ENCODE peak calls at places on chromosomes 3 and 15, in ten cellular contexts. T is mucosa of descending colon, Q is A549, J is OCI-LY7, R is heart left ventricle, L is psoas muscle, E is gastrocnemius medialis, V is lower lobe of right lung, D is A673, F is left lung. G is an unnamed sample.
A peak's percentile ranks its signal among the peaks of the same experiment; 100 is the strongest.

GRCh38 chr3:32510075-32510724 is 7.5 kb upstream of the CMTM6 start:
- DNase-seq in E (peak; percentile 27), Q (peak; percentile 77), D (peak; percentile 71), V (no peak), F (no peak), L (no peak), R (peak; percentile 70), T (peak; percentile 85), J (peak; percentile 78), G (peak; percentile 77)

GRCh38 chr15:92818658-92819311 is 81.3 kb upstream of the CHD2 start:
- DNase-seq in T (no peak), F (no peak), D (no peak), Q (no peak), V (no peak), R (no peak), E (no peak), L (no peak), J (no peak), G (no peak)

GRCh38 chr3:151319613-151320012 is 3.0 kb upstream of the GPR87 start:
- DNase-seq in J (no peak), Q (no peak), F (no peak), L (no peak), R (no peak), E (no peak), V (no peak), T (no peak), D (no peak), G (no peak)

GRCh38 chr3:114226313-114226712 is 11.1 kb downstream of the ZNF80 start:
- DNase-seq in Q (no peak), R (no peak), E (no peak), V (no peak), J (no peak), L (no peak), F (no peak), T (no peak), D (no peak), G (no peak)

GRCh38 chr3:69388241-69388640 is 2.4 kb upstream of the FRMD4B start:
- DNase-seq in T (no peak), Q (no peak), D (no peak), L (no peak), E (no peak), F (no peak), J (no peak), V (no peak), R (no peak), G (no peak)

GRCh38 chr3:159821148-159821547 is 167.5 kb upstream of the IL12A start:
- DNase-seq in T (no peak), E (no peak), F (no peak), D (no peak), R (no peak), L (no peak), J (no peak), Q (no peak), V (no peak), G (no peak)

GRCh38 chr15:33454346-33454745 is 143.6 kb downstream of the RYR3 start:
- DNase-seq in D (no peak), Q (no peak), E (no peak), F (no peak), R (no peak), T (no peak), V (no peak), L (no peak), J (no peak), G (no peak)

GRCh38 chr15:95647878-95648277 is 682.6 kb upstream of the NR2F2 start:
- DNase-seq in E (no peak), D (no peak), J (no peak), F (no peak), V (no peak), L (no peak), R (no peak), Q (no peak), T (no peak), G (no peak)

GRCh38 chr3:194707176-194707575 is 21.5 kb downstream of the FAM43A start:
- DNase-seq in Q (no peak), V (no peak), T (no peak), L (no peak), E (no peak), J (no peak), R (no peak), F (no peak), D (no peak), G (no peak)

GRCh38 chr15:72231847-72232461 is 964 bp upstream of the PKM start:
- DNase-seq in J (peak; percentile 62), D (peak; percentile 70), E (no peak), R (no peak), F (no peak), Q (peak; percentile 83), T (peak; percentile 61), V (no peak), L (peak; percentile 56), G (no peak)

GRCh38 chr3:81985996-81986723 is 224.7 kb upstream of the GBE1 start:
- DNase-seq in F (no peak), E (no peak), R (no peak), J (no peak), D (peak; percentile 2), T (no peak), V (no peak), Q (peak; percentile 10), L (no peak), G (no peak)
- TF ChIP-seq CTCF in F (no peak), E (no peak), R (no peak), J (no peak), D (no peak), T (no peak), V (no peak), Q (no peak), L (no peak), G (no peak)

GRCh38 chr15:39270976-39271375 is 309.9 kb upstream of the THBS1 start:
- DNase-seq in Q (peak; percentile 45), J (no peak), T (no peak), L (no peak), D (no peak), V (no peak), E (no peak), R (no peak), F (no peak), G (no peak)

GRCh38 chr15:39273805-39274411 is 307.0 kb upstream of the THBS1 start:
- DNase-seq in L (no peak), F (no peak), V (no peak), D (no peak), J (no peak), R (no peak), Q (peak; percentile 94), E (no peak), T (peak; percentile 41), G (no peak)

GRCh38 chr15:39279331-39279730 is 301.5 kb upstream of the THBS1 start:
- DNase-seq in V (no peak), F (no peak), D (no peak), L (no peak), R (no peak), T (no peak), Q (no peak), E (no peak), J (no peak), G (no peak)

GRCh38 chr15:39272901-39273300 is 308.0 kb upstream of the THBS1 start:
- DNase-seq in J (no peak), R (no peak), L (no peak), T (no peak), V (no peak), Q (no peak), D (no peak), F (no peak), E (no peak), G (no peak)

DNA sequence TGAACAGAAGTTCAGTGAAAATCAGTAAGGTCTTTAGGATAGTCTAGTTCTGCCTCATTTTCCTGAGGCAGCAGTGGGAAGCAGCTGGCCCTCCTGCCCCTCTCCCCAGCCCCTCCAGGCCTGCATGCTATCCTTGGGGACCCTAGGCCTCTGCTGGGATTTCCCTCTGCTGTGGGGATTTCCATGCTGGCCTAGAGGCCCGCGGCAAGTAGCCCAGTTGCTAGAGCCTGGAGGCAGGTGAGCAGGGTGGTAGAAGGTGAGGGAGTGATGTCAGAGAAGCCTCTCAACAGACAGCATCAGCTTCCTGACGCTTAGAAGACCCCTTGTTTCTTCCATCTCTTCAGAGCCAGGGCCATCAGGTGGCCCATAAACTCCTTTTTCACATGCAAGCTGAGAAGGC is 305.8 kb upstream of the THBS1 start:
- DNase-seq in D (no peak), E (no peak), L (no peak), F (no peak), V (no peak), J (no peak), T (no peak), Q (no peak), R (no peak), G (no peak)
- H3K4me1 ChIP-seq in D (no peaks in the 10 kb centered on the region), E (no peaks in the 10 kb centered on the region), L (no peaks in the 10 kb centered on the region), F (no peaks in the 10 kb centered on the region), V (no peaks in the 10 kb centered on the region), J (no peaks in the 10 kb centered on the region), T (no peaks in the 10 kb centered on the region), Q (peaks cover 44% of the 10 kb centered on the region), R (peaks cover 8% of the 10 kb centered on the region), G (peaks cover 25% of the 10 kb centered on the region)

GRCh38 chr15:73716417-73716816 is 32.2 kb downstream of the CD276 start:
- DNase-seq in T (no peak), D (no peak), Q (no peak), V (peak; percentile 89), E (peak; percentile 16), J (no peak), L (no peak), R (peak; percentile 67), F (no peak), G (no peak)
- H3K4me3 ChIP-seq in T (no peak overlapping the region), D (no peak overlapping the region), Q (no peak overlapping the region), V (no peak overlapping the region), E (no peak overlapping the region), J (no peak overlapping the region), L (no peak overlapping the region), R (no peak overlapping the region), F (no peak overlapping the region), G (no peak overlapping the region)

DNA sequence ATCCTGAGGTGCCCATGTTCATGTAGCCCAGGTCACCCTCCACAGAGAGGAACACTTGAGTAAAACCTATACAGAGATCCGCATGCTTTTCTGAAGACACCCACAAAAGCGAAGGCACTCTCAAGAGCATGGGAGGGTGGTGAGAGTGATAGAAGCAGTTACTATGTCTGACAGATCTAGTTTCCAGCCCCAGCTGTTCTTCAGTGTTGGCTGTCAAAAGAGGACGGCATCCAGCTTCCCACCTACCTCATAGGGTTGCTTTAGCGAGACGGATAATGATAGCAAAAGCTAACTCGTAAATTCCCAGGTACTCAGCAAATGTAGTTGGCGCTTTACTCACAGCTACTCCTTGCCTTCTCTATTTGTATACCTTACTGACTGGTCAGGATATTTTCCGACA is 3.0 kb upstream of the MEX3B start:
- DNase-seq in R (no peak), V (no peak), D (no peak), E (no peak), T (no peak), J (no peak), F (no peak), Q (no peak), L (no peak), G (no peak)
- TF ChIP-seq CTCF in R (no peak), V (no peak), D (no peak), E (no peak), T (no peak), J (no peak), F (no peak), Q (no peak), L (no peak), G (no peak)

GRCh38 chr3:71050133-71050520 is 533.4 kb downstream of the FOXP1 start:
- DNase-seq in T (no peak), L (no peak), R (no peak), D (no peak), J (no peak), Q (peak; percentile 19), E (no peak), F (no peak), V (no peak), G (no peak)
- H3K4me1 ChIP-seq in T (peaks cover 79% of the 10 kb centered on the region), L (peaks cover 33% of the 10 kb centered on the region), R (peaks cover 95% of the 10 kb centered on the region), D (peaks cover 46% of the 10 kb centered on the region), J (peaks cover 18% of the 10 kb centered on the region), Q (peaks cover 46% of the 10 kb centered on the region), E (peaks cover 39% of the 10 kb centered on the region), F (peaks cover 84% of the 10 kb centered on the region), V (peaks cover 82% of the 10 kb centered on the region), G (peaks cover 58% of the 10 kb centered on the region)